ENCODE peak calls at places on chromosomes 7 and 10, in ten cellular contexts. One of them, this sample, is unnamed.

GRCh38 chr10:80739963-80740715 is 202.4 kb downstream of the SH2D4B start:
- DNase-seq in A549: no peak
- DNase-seq in suprapubic skin: no peak
- DNase-seq in sigmoid colon: no peak
- DNase-seq in esophagus muscularis mucosa: no peak
- DNase-seq in stomach: no peak
- DNase-seq in HepG2: no peak
- DNase-seq in K562: peak; percentile 59
- DNase-seq in ovary: no peak
- DNase-seq in SK-N-SH: no peak
- DNase-seq in this sample: no peak

GRCh38 chr7:27188666-27189559 is 3.9 kb upstream of the HOXA11 start:
- DNase-seq in A549: no peak
- DNase-seq in suprapubic skin: peak; percentile 79
- DNase-seq in sigmoid colon: peak; percentile 88
- DNase-seq in esophagus muscularis mucosa: no peak
- DNase-seq in stomach: peak; percentile 28
- DNase-seq in HepG2: no peak
- DNase-seq in K562: no peak
- DNase-seq in ovary: no peak
- DNase-seq in SK-N-SH: no peak
- DNase-seq in this sample: peak; percentile 78

GRCh38 chr10:50469778-50470193 is 154.0 kb downstream of the SGMS1 start:
- DNase-seq in A549: no peak
- DNase-seq in suprapubic skin: no peak
- DNase-seq in sigmoid colon: peak; percentile 55
- DNase-seq in esophagus muscularis mucosa: no peak
- DNase-seq in stomach: no peak
- DNase-seq in HepG2: no peak
- DNase-seq in K562: no peak
- DNase-seq in ovary: no peak
- DNase-seq in SK-N-SH: no peak
- DNase-seq in this sample: peak; percentile 15

GRCh38 chr10:87658383-87658795 is 1.3 kb upstream of the PAPSS2 start:
- DNase-seq in A549: no peak
- DNase-seq in suprapubic skin: no peak
- DNase-seq in sigmoid colon: no peak
- DNase-seq in esophagus muscularis mucosa: no peak
- DNase-seq in stomach: no peak
- DNase-seq in HepG2: no peak
- DNase-seq in K562: no peak
- DNase-seq in ovary: no peak
- DNase-seq in SK-N-SH: no peak
- DNase-seq in this sample: no peak

GRCh38 chr7:13920053-13920697 is 69.3 kb downstream of the ETV1 start:
- DNase-seq in A549: peak; percentile 7
- DNase-seq in suprapubic skin: no peak
- DNase-seq in sigmoid colon: no peak
- DNase-seq in esophagus muscularis mucosa: no peak
- DNase-seq in stomach: no peak
- DNase-seq in HepG2: peak; percentile 0
- DNase-seq in K562: peak; percentile 9
- DNase-seq in ovary: peak; percentile 26
- DNase-seq in SK-N-SH: peak; percentile 57
- DNase-seq in this sample: peak; percentile 20

GRCh38 chr10:851891-852290 is 79.6 kb downstream of the LARP4B start:
- DNase-seq in A549: no peak
- DNase-seq in suprapubic skin: no peak
- DNase-seq in sigmoid colon: no peak
- DNase-seq in esophagus muscularis mucosa: no peak
- DNase-seq in stomach: no peak
- DNase-seq in HepG2: no peak
- DNase-seq in K562: no peak
- DNase-seq in ovary: no peak
- DNase-seq in SK-N-SH: no peak
- DNase-seq in this sample: no peak

GRCh38 chr10:60353519-60354258 is 36.0 kb downstream of the ANK3 start:
- DNase-seq in A549: no peak
- DNase-seq in suprapubic skin: no peak
- DNase-seq in sigmoid colon: no peak
- DNase-seq in esophagus muscularis mucosa: no peak
- DNase-seq in stomach: no peak
- DNase-seq in HepG2: no peak
- DNase-seq in K562: peak; percentile 66
- DNase-seq in ovary: peak; percentile 20
- DNase-seq in SK-N-SH: no peak
- DNase-seq in this sample: no peak

GRCh38 chr10:99429521-99430095 is 816 bp downstream of the GOT1 start:
- DNase-seq in A549: no peak
- DNase-seq in suprapubic skin: no peak
- DNase-seq in sigmoid colon: no peak
- DNase-seq in esophagus muscularis mucosa: no peak
- DNase-seq in stomach: no peak
- DNase-seq in HepG2: no peak
- DNase-seq in K562: no peak
- DNase-seq in ovary: no peak
- DNase-seq in SK-N-SH: no peak
- DNase-seq in this sample: no peak

GRCh38 chr7:29841926-29842671 is 35.8 kb downstream of the WIPF3 start:
- DNase-seq in A549: no peak
- DNase-seq in suprapubic skin: no peak
- DNase-seq in sigmoid colon: no peak
- DNase-seq in esophagus muscularis mucosa: peak; percentile 60
- DNase-seq in stomach: no peak
- DNase-seq in HepG2: no peak
- DNase-seq in K562: no peak
- DNase-seq in ovary: no peak
- DNase-seq in SK-N-SH: no peak
- DNase-seq in this sample: no peak

GRCh38 chr7:29840701-29841100 is 34.4 kb downstream of the WIPF3 start:
- DNase-seq in A549: no peak
- DNase-seq in suprapubic skin: no peak
- DNase-seq in sigmoid colon: no peak
- DNase-seq in esophagus muscularis mucosa: peak; percentile 89
- DNase-seq in stomach: no peak
- DNase-seq in HepG2: no peak
- DNase-seq in K562: no peak
- DNase-seq in ovary: no peak
- DNase-seq in SK-N-SH: no peak
- DNase-seq in this sample: no peak

GRCh38 chr7:29843738-29844137 is 37.4 kb downstream of the WIPF3 start:
- DNase-seq in A549: no peak
- DNase-seq in suprapubic skin: no peak
- DNase-seq in sigmoid colon: no peak
- DNase-seq in esophagus muscularis mucosa: peak; percentile 47
- DNase-seq in stomach: peak; percentile 78
- DNase-seq in HepG2: no peak
- DNase-seq in K562: no peak
- DNase-seq in ovary: no peak
- DNase-seq in SK-N-SH: no peak
- DNase-seq in this sample: no peak

GRCh38 chr7:29843106-29843505 is 36.8 kb downstream of the WIPF3 start:
- DNase-seq in A549: no peak
- DNase-seq in suprapubic skin: no peak
- DNase-seq in sigmoid colon: no peak
- DNase-seq in esophagus muscularis mucosa: peak; percentile 50
- DNase-seq in stomach: peak; percentile 43
- DNase-seq in HepG2: no peak
- DNase-seq in K562: no peak
- DNase-seq in ovary: no peak
- DNase-seq in SK-N-SH: no peak
- DNase-seq in this sample: no peak

DNA sequence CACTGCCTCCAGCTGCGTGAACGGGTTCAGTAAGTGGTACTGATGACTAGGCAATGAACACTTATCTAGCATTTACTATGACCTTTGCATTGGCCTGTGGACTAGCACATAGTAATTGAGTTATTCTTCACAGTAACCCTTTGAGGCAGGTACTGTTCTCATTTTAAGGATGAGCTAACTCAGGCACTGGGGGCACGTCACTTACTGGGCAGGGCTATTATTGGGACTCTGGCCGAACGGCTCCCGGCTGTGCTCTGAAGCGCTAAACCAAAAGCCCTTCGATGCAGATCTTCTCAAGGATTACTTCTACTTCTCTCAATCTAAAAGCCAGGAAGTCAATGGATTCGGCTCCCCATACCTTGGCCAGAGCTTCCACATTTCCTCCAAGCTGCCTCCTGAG is 38.3 kb downstream of the WIPF3 start:
- DNase-seq in A549: no peak
- DNase-seq in suprapubic skin: no peak
- DNase-seq in sigmoid colon: no peak
- DNase-seq in esophagus muscularis mucosa: no peak
- DNase-seq in stomach: no peak
- DNase-seq in HepG2: no peak
- DNase-seq in K562: no peak
- DNase-seq in ovary: no peak
- DNase-seq in SK-N-SH: no peak
- DNase-seq in this sample: no peak
- TF ChIP-seq EP300 in A549: no peak
- TF ChIP-seq EP300 in suprapubic skin: no peak
- TF ChIP-seq EP300 in sigmoid colon: no peak
- TF ChIP-seq EP300 in esophagus muscularis mucosa: no peak
- TF ChIP-seq EP300 in stomach: no peak
- TF ChIP-seq EP300 in HepG2: no peak
- TF ChIP-seq EP300 in K562: no peak
- TF ChIP-seq EP300 in ovary: no peak
- TF ChIP-seq EP300 in SK-N-SH: no peak
- TF ChIP-seq EP300 in this sample: no peak

DNA sequence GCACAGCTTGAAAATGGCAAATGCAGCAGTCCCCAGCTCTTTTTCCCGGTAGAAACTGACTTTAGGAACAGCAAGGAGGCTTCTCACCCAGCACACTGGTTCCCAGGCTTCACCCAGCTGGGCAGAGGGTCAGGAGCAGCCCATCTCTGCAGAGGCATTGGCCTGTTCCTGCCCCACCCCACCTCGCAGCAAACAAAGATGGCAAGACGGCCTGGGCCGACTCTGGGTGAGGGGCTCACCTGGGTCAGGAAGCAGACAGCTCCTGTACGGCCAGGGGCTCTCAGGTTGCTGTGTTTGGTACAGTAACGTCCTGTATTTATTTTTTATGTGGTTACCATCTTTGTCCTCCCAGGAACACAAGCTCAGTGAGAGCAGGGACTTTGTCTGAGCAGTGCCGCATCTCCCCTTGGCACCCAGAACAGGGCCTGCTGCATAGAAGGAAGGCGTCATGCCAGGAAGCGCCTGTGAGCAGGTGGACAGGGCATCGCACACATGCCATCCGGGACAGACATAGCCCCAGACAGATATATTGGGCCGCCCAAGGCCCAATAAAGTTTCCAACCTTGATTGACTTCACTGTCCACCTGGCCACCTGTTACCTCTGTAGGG is 585.0 kb upstream of the FOXK1 start:
- DNase-seq in A549: no peak
- DNase-seq in suprapubic skin: no peak
- DNase-seq in sigmoid colon: no peak
- DNase-seq in esophagus muscularis mucosa: no peak
- DNase-seq in stomach: no peak
- DNase-seq in HepG2: no peak
- DNase-seq in K562: no peak
- DNase-seq in ovary: no peak
- DNase-seq in SK-N-SH: no peak
- DNase-seq in this sample: no peak
- H3K4me1 ChIP-seq in A549: no peaks in the 10 kb centered on the region
- H3K4me1 ChIP-seq in suprapubic skin: peaks cover under 1% of the 10 kb centered on the region
- H3K4me1 ChIP-seq in sigmoid colon: no peaks in the 10 kb centered on the region
- H3K4me1 ChIP-seq in esophagus muscularis mucosa: no peaks in the 10 kb centered on the region
- H3K4me1 ChIP-seq in stomach: no peaks in the 10 kb centered on the region
- H3K4me1 ChIP-seq in HepG2: no peaks in the 10 kb centered on the region
- H3K4me1 ChIP-seq in K562: no peaks in the 10 kb centered on the region
- H3K4me1 ChIP-seq in ovary: no peaks in the 10 kb centered on the region
- H3K4me1 ChIP-seq in SK-N-SH: no peaks in the 10 kb centered on the region
- H3K4me1 ChIP-seq in this sample: no peaks in the 10 kb centered on the region

GRCh38 chr7:2893411-2893861 is 49.3 kb upstream of the GNA12 start:
- DNase-seq in A549: no peak
- DNase-seq in suprapubic skin: no peak
- DNase-seq in sigmoid colon: no peak
- DNase-seq in esophagus muscularis mucosa: no peak
- DNase-seq in stomach: no peak
- DNase-seq in HepG2: no peak
- DNase-seq in K562: no peak
- DNase-seq in ovary: no peak
- DNase-seq in SK-N-SH: no peak
- DNase-seq in this sample: no peak

GRCh38 chr7:2894118-2894940 is 50.2 kb upstream of the GNA12 start:
- DNase-seq in A549: no peak
- DNase-seq in suprapubic skin: no peak
- DNase-seq in sigmoid colon: no peak
- DNase-seq in esophagus muscularis mucosa: no peak
- DNase-seq in stomach: peak; percentile 32
- DNase-seq in HepG2: no peak
- DNase-seq in K562: no peak
- DNase-seq in ovary: no peak
- DNase-seq in SK-N-SH: no peak
- DNase-seq in this sample: peak; percentile 55

GRCh38 chr7:2897023-2897422 is 52.9 kb upstream of the GNA12 start:
- DNase-seq in A549: no peak
- DNase-seq in suprapubic skin: no peak
- DNase-seq in sigmoid colon: no peak
- DNase-seq in esophagus muscularis mucosa: no peak
- DNase-seq in stomach: no peak
- DNase-seq in HepG2: no peak
- DNase-seq in K562: no peak
- DNase-seq in ovary: no peak
- DNase-seq in SK-N-SH: no peak
- DNase-seq in this sample: no peak

GRCh38 chr7:2892571-2892970 is 48.5 kb upstream of the GNA12 start:
- DNase-seq in A549: no peak
- DNase-seq in suprapubic skin: no peak
- DNase-seq in sigmoid colon: no peak
- DNase-seq in esophagus muscularis mucosa: no peak
- DNase-seq in stomach: no peak
- DNase-seq in HepG2: no peak
- DNase-seq in K562: no peak
- DNase-seq in ovary: no peak
- DNase-seq in SK-N-SH: no peak
- DNase-seq in this sample: no peak

GRCh38 chr7:2896141-2896540 is 52.0 kb upstream of the GNA12 start:
- DNase-seq in A549: no peak
- DNase-seq in suprapubic skin: no peak
- DNase-seq in sigmoid colon: no peak
- DNase-seq in esophagus muscularis mucosa: no peak
- DNase-seq in stomach: no peak
- DNase-seq in HepG2: no peak
- DNase-seq in K562: no peak
- DNase-seq in ovary: no peak
- DNase-seq in SK-N-SH: peak; percentile 64
- DNase-seq in this sample: no peak
- H3K4me3 ChIP-seq in A549: no peak overlapping the region
- H3K4me3 ChIP-seq in suprapubic skin: no peak overlapping the region
- H3K4me3 ChIP-seq in sigmoid colon: no peak overlapping the region
- H3K4me3 ChIP-seq in esophagus muscularis mucosa: no peak overlapping the region
- H3K4me3 ChIP-seq in stomach: no peak overlapping the region
- H3K4me3 ChIP-seq in HepG2: no peak overlapping the region
- H3K4me3 ChIP-seq in K562: no peak overlapping the region
- H3K4me3 ChIP-seq in ovary: no peak overlapping the region
- H3K4me3 ChIP-seq in SK-N-SH: no peak overlapping the region
- H3K4me3 ChIP-seq in this sample: no peak overlapping the region

DNA sequence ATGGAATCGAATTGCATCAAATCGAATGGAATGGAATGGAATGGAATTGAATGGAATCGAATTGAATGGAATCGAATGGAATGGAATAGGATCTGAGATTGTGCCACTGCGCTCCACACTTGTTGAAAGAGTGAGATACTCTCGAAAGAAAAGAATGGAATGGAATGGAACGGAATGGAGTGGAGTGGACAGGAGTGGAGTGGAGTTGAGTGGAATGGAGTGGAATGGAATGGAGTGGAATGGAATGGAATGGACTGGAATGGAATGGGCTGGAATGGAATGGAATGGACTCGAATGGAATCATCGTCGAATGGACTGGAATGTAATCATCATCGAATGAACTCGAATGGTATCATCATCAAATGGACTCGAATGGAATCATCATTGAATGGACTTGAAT is 38.0 kb downstream of the ZNF716 start:
- DNase-seq in A549: no peak
- DNase-seq in suprapubic skin: no peak
- DNase-seq in sigmoid colon: no peak
- DNase-seq in esophagus muscularis mucosa: no peak
- DNase-seq in stomach: no peak
- DNase-seq in HepG2: no peak
- DNase-seq in K562: no peak
- DNase-seq in ovary: no peak
- DNase-seq in SK-N-SH: no peak
- DNase-seq in this sample: no peak
- TF ChIP-seq EP300 in A549: no peak
- TF ChIP-seq EP300 in suprapubic skin: no peak
- TF ChIP-seq EP300 in sigmoid colon: no peak
- TF ChIP-seq EP300 in esophagus muscularis mucosa: no peak
- TF ChIP-seq EP300 in stomach: no peak
- TF ChIP-seq EP300 in HepG2: no peak
- TF ChIP-seq EP300 in K562: no peak
- TF ChIP-seq EP300 in ovary: no peak
- TF ChIP-seq EP300 in SK-N-SH: no peak
- TF ChIP-seq EP300 in this sample: no peak

This sample was measured in transverse colon.